ENCODE peak calls at places on chromosome 20, in ten cellular contexts. O, P, T, D, A, Z, W, X, Q and B are unnamed samples.

GRCh38 chr20:53980101-53980500 is 90.3 kb downstream of the BCAS1 start:
- DNase-seq in X (no peak), O (no peak), Z (no peak), Q (no peak), D (no peak), A (no peak), T (peak; percentile 42), W (no peak), P (no peak), B (no peak)

GRCh38 chr20:61901421-61902212 is 164.1 kb downstream of the TAF4 start:
- DNase-seq in T (no peak), Z (no peak), D (no peak), X (peak; percentile 4), P (no peak), O (no peak), A (no peak), Q (no peak), W (no peak), B (no peak)

GRCh38 chr20:59014680-59015389 is 4.4 kb upstream of the TUBB1 start:
- DNase-seq in T (no peak), A (peak; percentile 9), X (no peak), W (peak; percentile 13), D (no peak), Q (no peak), P (no peak), O (no peak), Z (no peak), B (no peak)

GRCh38 chr20:3846740-3847418 is at the start of gene MAVS:
- DNase-seq in W (peak; percentile 90), O (peak; percentile 91), X (no peak), Z (peak; percentile 89), D (peak; percentile 73), Q (peak; percentile 56), T (peak; percentile 67), A (peak; percentile 91), P (peak; percentile 98), B (peak; percentile 48)

GRCh38 chr20:36175475-36175995 is 21.0 kb downstream of the EPB41L1 start:
- DNase-seq in X (no peak), O (no peak), D (no peak), Q (no peak), W (no peak), A (no peak), T (no peak), Z (no peak), P (no peak), B (no peak)

GRCh38 chr20:17448071-17448470 is 83.1 kb downstream of the BFSP1 start:
- DNase-seq in A (no peak), Z (no peak), P (no peak), D (no peak), Q (no peak), T (no peak), W (no peak), X (no peak), O (no peak), B (no peak)

GRCh38 chr20:48784273-48784641 is 43.5 kb downstream of the PREX1 start:
- DNase-seq in W (no peak), A (no peak), D (no peak), O (no peak), P (no peak), Z (no peak), T (no peak), Q (no peak), X (no peak), B (no peak)

GRCh38 chr20:56433880-56434255 is 21.8 kb downstream of the CASS4 start:
- DNase-seq in Z (no peak), X (peak; percentile 84), D (peak; percentile 91), O (no peak), W (peak; percentile 0), Q (no peak), A (no peak), P (no peak), T (peak; percentile 84), B (no peak)

GRCh38 chr20:45971675-45972499 is at the start of gene ZNF335:
- DNase-seq in W (peak; percentile 95), X (peak; percentile 60), O (peak; percentile 96), T (peak; percentile 98), Z (peak; percentile 96), D (peak; percentile 98), P (peak; percentile 99), Q (peak; percentile 96), A (peak; percentile 97), B (peak; percentile 85)

GRCh38 chr20:48794360-48794759 is 33.4 kb downstream of the PREX1 start:
- DNase-seq in P (peak; percentile 57), W (no peak), T (no peak), X (no peak), Z (no peak), Q (no peak), O (no peak), D (no peak), A (no peak), B (no peak)

GRCh38 chr20:41887500-41887899 is 269.3 kb upstream of the CHD6 start:
- DNase-seq in T (no peak), O (no peak), P (no peak), W (no peak), Q (no peak), X (no peak), Z (no peak), A (no peak), D (no peak), B (no peak)

GRCh38 chr20:53865905-53866786 is 204.2 kb downstream of the BCAS1 start:
- DNase-seq in P (peak; percentile 19), O (peak; percentile 32), D (peak; percentile 72), A (peak; percentile 61), X (no peak), T (peak; percentile 73), Q (no peak), Z (peak; percentile 24), W (peak; percentile 35), B (peak; percentile 89)

GRCh38 chr20:45704969-45705637 is at the start of gene WFDC10B:
- DNase-seq in D (no peak), Q (no peak), A (no peak), T (no peak), X (no peak), W (no peak), Z (no peak), O (no peak), P (no peak), B (peak; percentile 37)

GRCh38 chr20:3679749-3680700 is 1.8 kb downstream of the ADAM33 start:
- DNase-seq in O (no peak), T (peak; percentile 88), Q (peak; percentile 87), A (no peak), Z (peak; percentile 78), P (peak; percentile 59), W (no peak), D (peak; percentile 76), X (no peak), B (no peak)

GRCh38 chr20:4601630-4602296 is 119.9 kb upstream of the PRND start:
- DNase-seq in P (peak; percentile 44), X (no peak), T (no peak), O (peak; percentile 78), D (no peak), W (no peak), A (peak; percentile 61), Z (no peak), Q (peak; percentile 52), B (peak; percentile 60)

GRCh38 chr20:25046736-25047666 is 10.9 kb downstream of the ACSS1 start:
- DNase-seq in Q (peak; percentile 10), X (no peak), O (no peak), A (peak; percentile 17), W (no peak), D (no peak), T (no peak), Z (no peak), P (no peak), B (no peak)

GRCh38 chr20:14775778-14776177 is 438.4 kb upstream of the FLRT3 start:
- DNase-seq in W (peak; percentile 77), Q (peak; percentile 15), P (no peak), X (peak; percentile 70), D (peak; percentile 95), O (no peak), Z (peak; percentile 26), T (peak; percentile 41), A (peak; percentile 28), B (peak; percentile 99)

GRCh38 chr20:64224344-64225165 is 31.0 kb upstream of the PCMTD2 start:
- DNase-seq in A (no peak), P (no peak), W (no peak), O (peak; percentile 29), D (peak; percentile 93), T (peak; percentile 76), Q (no peak), Z (no peak), X (peak; percentile 75), B (peak; percentile 88)
- TF ChIP-seq CTCF in A (no peak), P (no peak), W (no peak), O (no peak), D (peak; percentile 20), T (no peak), Q (no peak), Z (no peak), X (peak; percentile 37), B (no peak)

GRCh38 chr20:31617432-31618104 is 12.5 kb downstream of the ID1 start:
- DNase-seq in Q (no peak), W (no peak), P (no peak), Z (no peak), D (no peak), X (no peak), O (no peak), T (no peak), A (no peak), B (no peak)

GRCh38 chr20:31620246-31620645 is 15.2 kb downstream of the ID1 start:
- DNase-seq in Q (no peak), W (no peak), Z (no peak), T (no peak), P (no peak), X (no peak), O (no peak), D (no peak), A (no peak), B (no peak)
- TF ChIP-seq CTCF in Q (no peak), W (no peak), Z (no peak), T (no peak), P (no peak), X (no peak), O (no peak), D (no peak), A (no peak), B (no peak)

DNA sequence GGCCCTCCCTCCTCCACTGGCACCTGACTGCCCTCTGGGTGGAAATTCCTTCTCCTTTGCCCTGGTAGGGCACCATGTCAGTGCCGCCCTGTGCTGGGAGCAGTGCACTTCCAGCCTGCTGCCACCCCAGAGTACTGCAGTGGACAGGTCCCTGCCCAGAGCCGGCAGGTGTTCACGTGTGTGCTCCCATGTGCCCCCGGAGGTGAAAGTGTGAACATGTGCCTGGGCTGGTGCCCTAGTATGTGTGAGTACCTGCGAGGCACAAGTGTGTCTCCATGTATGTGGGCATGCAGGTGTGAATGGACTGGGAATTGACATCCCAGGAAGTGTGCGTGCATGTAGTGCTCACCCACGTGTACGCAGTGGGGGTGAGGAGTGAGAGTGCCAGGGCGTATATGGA is 29.4 kb downstream of the SDCBP2 start:
- DNase-seq in T (no peak), W (no peak), P (peak; percentile 67), A (no peak), D (no peak), O (no peak), Z (no peak), X (no peak), Q (no peak), B (no peak)
- TF ChIP-seq CTCF in T (no peak), W (no peak), P (peak; percentile 25), A (no peak), D (peak; percentile 19), O (peak; percentile 8), Z (no peak), X (no peak), Q (no peak), B (peak; percentile 32)

DNA sequence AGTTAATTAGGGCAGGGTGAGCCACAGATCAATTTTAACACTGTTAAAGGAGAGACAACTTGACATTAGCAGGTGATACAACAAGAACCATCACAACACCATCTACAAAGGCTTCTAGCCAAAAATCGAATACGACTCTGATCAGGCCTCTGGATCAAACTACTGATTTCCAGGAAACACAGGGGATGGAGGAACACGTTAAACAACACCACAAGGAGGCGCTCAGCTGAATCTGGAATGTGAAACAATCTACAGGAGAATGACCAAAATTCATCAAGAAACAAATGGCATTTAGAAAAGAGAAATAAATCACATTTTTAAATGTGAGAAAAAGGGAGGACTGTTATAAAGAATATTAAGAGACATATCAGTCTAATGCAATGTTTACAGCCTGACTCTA is 13.5 kb upstream of the MAFB start:
- DNase-seq in T (peak; percentile 13), W (no peak), Z (no peak), A (no peak), X (no peak), O (no peak), P (no peak), Q (no peak), D (no peak), B (no peak)
- TF ChIP-seq CTCF in T (no peak), W (no peak), Z (no peak), A (no peak), X (peak; percentile 19), O (no peak), P (peak; percentile 42), Q (no peak), D (peak; percentile 30), B (no peak)